ENCODE peak calls at places on chromosomes 16 and 17, in six cellular contexts. F is epithelial cell of esophagus, P is LNCaP clone FGC, A is choroid plexus epithelial cell, W is body of pancreas, Q is AG04449. T is an unnamed sample.

GRCh38 chr17:39688475-39688835 is 598 bp upstream of the PGAP3 start:
- DNase-seq in A (peak), F (no peak), P (no peak), Q (no peak), W (no peak), T (no peak)

GRCh38 chr16:26993988-26994387 is 72.7 kb upstream of the C16orf82 start:
- DNase-seq in Q (no peak), W (no peak), P (no peak), A (peak), F (no peak), T (no peak)

GRCh38 chr17:9079461-9080103 is 58.3 kb downstream of the NTN1 start:
- DNase-seq in Q (no peak), F (no peak), P (no peak), A (no peak), W (no peak), T (no peak)

GRCh38 chr16:81378049-81378448 is 63.3 kb downstream of the GAN start:
- DNase-seq in F (no peak), A (no peak), W (no peak), Q (no peak), P (no peak), T (no peak)

GRCh38 chr17:36682804-36683203 is 81.4 kb downstream of the MRM1 start:
- DNase-seq in W (no peak), A (no peak), P (no peak), F (no peak), Q (no peak), T (no peak)

GRCh38 chr17:28950017-28950751 is 1.1 kb downstream of the PHF12 start:
- DNase-seq in A (peak), P (no peak), Q (no peak), F (no peak), W (peak), T (no peak)

GRCh38 chr17:10077561-10078299 is 120.7 kb downstream of the GAS7 start:
- DNase-seq in Q (no peak), F (no peak), A (no peak), P (no peak), W (no peak), T (no peak)

GRCh38 chr16:76118344-76118743 is 158.9 kb upstream of the CNTNAP4 start:
- DNase-seq in W (no peak), P (no peak), A (no peak), Q (no peak), F (peak), T (no peak)

GRCh38 chr17:49992933-49993422 is 2.0 kb downstream of the DLX3 start:
- DNase-seq in W (no peak), F (no peak), A (no peak), Q (no peak), P (no peak), T (no peak)

GRCh38 chr16:55009581-55009980 is 78.9 kb downstream of the IRX5 start:
- DNase-seq in A (no peak), P (no peak), W (no peak), F (no peak), Q (no peak), T (no peak)

GRCh38 chr17:8015957-8016631 is 13.7 kb downstream of the GUCY2D start:
- DNase-seq in W (peak), A (no peak), P (no peak), F (no peak), Q (no peak), T (no peak)

GRCh38 chr16:68444058-68444657 is 4.2 kb downstream of the SMPD3 start:
- DNase-seq in W (peak), P (no peak), A (peak), F (peak), Q (no peak), T (no peak)

GRCh38 chr17:14069251-14069981 is at the start of gene COX10:
- DNase-seq in A (peak), W (peak), F (peak), P (peak), Q (no peak), T (no peak)

GRCh38 chr17:2174048-2174447 is 119.1 kb downstream of the HIC1 start:
- DNase-seq in F (peak), A (peak), Q (no peak), W (no peak), P (no peak), T (no peak)

GRCh38 chr17:27346228-27346899 is 52.5 kb downstream of the WSB1 start:
- DNase-seq in A (no peak), F (no peak), W (no peak), P (no peak), Q (no peak), T (no peak)

GRCh38 chr17:2474371-2474770 is 37.3 kb downstream of the METTL16 start:
- DNase-seq in A (no peak), P (no peak), W (no peak), Q (no peak), F (no peak), T (no peak)

GRCh38 chr17:47338026-47338425 is 14.3 kb downstream of the EFCAB13 start:
- DNase-seq in P (no peak), W (no peak), A (no peak), Q (no peak), F (no peak), T (no peak)
- TF ChIP-seq CTCF in P (no peak), W (no peak), A (no peak), Q (no peak), F (no peak), T (no peak)

GRCh38 chr16:67260426-67261063 is 11.8 kb downstream of the SLC9A5 start:
- DNase-seq in F (peak), P (no peak), Q (peak), A (peak), W (no peak), T (peak)
- TF ChIP-seq CTCF in F (peak), P (peak), Q (peak), A (peak), W (peak), T (peak)

DNA sequence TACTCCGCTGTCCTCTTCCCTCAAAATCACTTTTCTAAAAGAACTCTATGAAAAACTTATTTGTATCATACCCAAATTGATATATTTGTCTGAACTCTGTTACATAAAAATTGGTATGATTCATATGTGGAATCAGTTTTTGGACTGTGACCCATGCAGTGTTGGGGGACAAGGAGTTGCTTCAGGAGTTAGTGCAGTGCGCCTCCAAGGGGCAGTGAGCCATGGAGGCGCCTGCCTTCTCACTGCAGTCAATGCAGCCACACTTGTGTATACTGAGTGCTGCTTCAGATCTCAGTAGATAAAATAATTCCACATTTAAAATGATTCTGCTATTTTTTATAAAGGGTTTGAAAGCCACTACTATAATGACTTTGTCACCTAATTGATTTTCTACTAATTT is 32.5 kb downstream of the DGKE start:
- DNase-seq in F (no peak), Q (no peak), W (no peak), P (no peak), A (peak), T (no peak)
- TF ChIP-seq CTCF in F (no peak), Q (no peak), W (peak), P (peak), A (peak), T (no peak)

GRCh38 chr16:83901101-83901500 is 2.2 kb downstream of the MLYCD start:
- DNase-seq in Q (peak), A (peak), F (peak), P (no peak), W (no peak), T (no peak)

GRCh38 chr16:83900611-83901010 is 1.7 kb downstream of the MLYCD start:
- DNase-seq in A (no peak), W (no peak), Q (no peak), F (no peak), P (no peak), T (no peak)

GRCh38 chr16:83898463-83899271 is at the start of gene MLYCD:
- DNase-seq in P (peak), F (peak), W (peak), Q (no peak), A (peak), T (no peak)

GRCh38 chr16:83899978-83900377 is 1.1 kb downstream of the MLYCD start:
- DNase-seq in F (no peak), W (peak), P (no peak), Q (no peak), A (no peak), T (no peak)

DNA sequence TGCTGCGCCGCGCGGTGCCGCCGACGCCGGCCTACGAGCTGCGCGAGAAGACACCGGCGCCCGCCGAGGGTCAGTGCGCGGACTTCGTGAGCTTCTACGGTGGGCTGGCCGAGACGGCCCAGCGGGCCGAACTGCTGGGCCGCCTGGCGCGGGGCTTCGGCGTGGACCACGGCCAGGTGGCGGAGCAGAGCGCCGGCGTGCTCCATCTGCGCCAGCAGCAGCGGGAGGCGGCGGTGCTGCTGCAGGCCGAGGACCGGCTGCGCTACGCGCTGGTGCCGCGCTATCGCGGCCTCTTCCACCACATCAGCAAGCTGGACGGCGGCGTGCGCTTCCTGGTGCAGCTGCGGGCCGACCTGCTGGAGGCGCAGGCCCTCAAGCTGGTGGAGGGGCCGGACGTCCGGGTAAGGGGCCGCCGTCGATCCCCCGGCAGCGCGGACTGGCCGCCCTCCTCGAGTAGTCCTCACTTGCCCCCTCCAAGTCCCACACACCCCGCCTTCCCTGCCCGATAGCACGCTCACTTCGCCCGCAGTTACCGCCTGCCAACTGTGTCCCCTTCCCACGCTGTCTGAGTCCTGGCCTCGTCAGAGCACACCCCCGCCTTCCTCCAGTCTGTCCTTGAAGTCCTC is 470 bp downstream of the MLYCD start:
- DNase-seq in W (peak), P (no peak), F (peak), A (peak), Q (no peak), T (no peak)
- TF ChIP-seq CTCF in W (peak), P (no peak), F (no peak), A (no peak), Q (peak), T (no peak)

DNA sequence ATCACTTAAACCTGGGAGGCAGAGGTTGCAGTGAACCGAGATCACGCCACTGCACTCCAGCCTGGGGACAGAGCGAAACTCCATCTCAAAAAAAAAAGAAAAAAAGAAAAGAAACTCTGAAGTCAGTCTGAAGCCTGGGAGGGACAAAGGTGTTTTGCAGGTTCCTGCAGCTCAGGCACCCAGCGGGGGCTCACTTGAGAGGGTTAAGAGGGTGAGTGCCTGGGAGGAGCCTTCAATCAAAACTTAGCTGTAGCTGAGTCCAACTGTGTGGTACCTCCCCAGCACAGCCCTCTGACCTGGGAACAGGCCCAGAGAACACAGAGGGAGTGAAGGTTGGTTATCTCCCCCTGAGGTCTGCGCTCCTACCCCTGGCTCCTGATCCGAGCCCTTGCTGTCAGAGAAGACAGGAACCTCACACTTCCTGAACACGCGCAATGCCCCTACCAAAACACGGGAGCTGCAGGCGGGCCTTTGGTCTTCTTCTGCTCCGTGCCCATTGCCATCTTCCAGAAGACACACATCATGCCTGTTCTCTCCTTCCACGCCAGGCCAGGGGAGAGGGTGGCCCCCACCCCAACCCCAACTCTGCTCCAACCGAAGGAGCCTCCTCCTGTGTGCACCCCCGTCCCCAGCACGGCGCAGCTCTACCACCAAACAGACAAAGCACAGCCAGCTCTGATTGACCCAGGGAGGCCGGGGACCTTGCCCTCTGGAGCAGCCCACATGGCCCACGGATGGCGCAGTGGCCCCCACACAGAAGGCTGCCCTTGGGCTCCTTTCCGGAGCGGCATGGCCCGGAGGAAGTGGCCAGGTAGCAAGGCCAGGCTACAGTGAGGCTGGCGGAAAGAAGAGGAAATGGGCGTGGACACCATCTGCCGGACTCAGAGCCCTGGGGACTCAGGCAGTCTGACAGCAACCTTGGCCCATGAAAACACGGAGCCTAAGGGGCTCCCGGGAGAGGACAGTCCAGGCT is 20.2 kb upstream of the ZC3H18 start:
- DNase-seq in W (no peak), P (no peak), A (no peak), F (no peak), Q (no peak), T (no peak)
- TF ChIP-seq CTCF in W (no peak), P (no peak), A (no peak), F (no peak), Q (no peak), T (no peak)

GRCh38 chr17:67642488-67642887 is 75.2 kb upstream of the NOL11 start:
- DNase-seq in Q (no peak), A (no peak), P (no peak), W (no peak), F (no peak), T (no peak)
- TF ChIP-seq CTCF in Q (no peak), A (no peak), P (no peak), W (no peak), F (no peak), T (no peak)

GRCh38 chr17:45935710-45936509 is 41.6 kb downstream of the MAPT start:
- DNase-seq in P (no peak), A (no peak), W (no peak), F (no peak), Q (no peak), T (no peak)
- TF ChIP-seq CTCF in P (no peak), A (no peak), W (no peak), F (no peak), Q (no peak), T (no peak)

GRCh38 chr16:66588981-66589713 is 9.9 kb downstream of the CMTM2 start:
- DNase-seq in F (peak), P (no peak), Q (no peak), A (peak), W (no peak), T (no peak)
- TF ChIP-seq CTCF in F (peak), P (peak), Q (peak), A (peak), W (peak), T (peak)

DNA sequence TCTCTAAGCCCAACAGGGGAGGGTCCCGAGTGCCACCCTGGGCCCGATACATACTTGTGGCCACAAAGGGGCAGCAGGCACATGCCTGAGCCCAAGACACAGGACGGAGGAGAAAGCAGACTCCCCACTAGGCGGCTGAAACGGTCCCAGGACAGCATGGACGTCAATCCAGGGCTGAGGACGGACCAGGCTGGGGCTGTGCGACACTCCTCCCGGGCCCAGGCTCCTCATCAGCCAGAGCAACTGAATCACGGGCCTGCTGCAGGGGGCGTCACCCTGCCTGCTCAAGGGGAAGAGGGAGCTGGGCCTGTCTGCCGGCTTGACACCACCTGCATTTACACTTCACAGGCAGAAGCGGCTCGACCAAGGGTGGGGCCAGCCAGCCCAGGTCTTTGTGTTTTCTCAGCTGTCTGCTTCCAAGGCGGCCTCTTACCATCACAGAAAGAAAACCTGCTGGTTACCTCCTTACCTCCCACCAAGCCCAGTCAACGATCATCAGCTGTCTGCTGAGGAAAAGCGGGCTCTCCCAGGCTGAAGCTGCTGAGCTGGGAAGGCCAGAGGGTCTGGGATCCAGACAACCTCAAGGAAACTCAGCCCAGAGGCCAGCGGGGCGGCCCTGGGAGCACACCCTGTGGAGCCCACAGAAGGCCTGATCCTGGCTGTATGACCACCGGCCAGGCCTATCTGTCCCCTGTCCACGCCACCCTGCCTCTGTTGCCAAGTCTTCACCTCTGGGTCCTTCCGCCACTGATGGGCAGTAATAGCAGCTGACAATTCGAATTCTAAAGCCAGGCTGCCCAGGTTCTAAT is 26.4 kb downstream of the KIFC3 start:
- DNase-seq in W (no peak), Q (no peak), A (peak), F (no peak), P (no peak), T (no peak)
- TF ChIP-seq CTCF in W (peak), Q (no peak), A (peak), F (peak), P (peak), T (peak)

GRCh38 chr17:30576326-30576861 is 99.2 kb downstream of the GOSR1 start:
- DNase-seq in Q (no peak), A (no peak), W (no peak), P (no peak), F (no peak), T (no peak)

GRCh38 chr17:30584810-30585209 is 107.6 kb downstream of the GOSR1 start:
- DNase-seq in Q (no peak), P (no peak), W (no peak), A (peak), F (no peak), T (no peak)

DNA sequence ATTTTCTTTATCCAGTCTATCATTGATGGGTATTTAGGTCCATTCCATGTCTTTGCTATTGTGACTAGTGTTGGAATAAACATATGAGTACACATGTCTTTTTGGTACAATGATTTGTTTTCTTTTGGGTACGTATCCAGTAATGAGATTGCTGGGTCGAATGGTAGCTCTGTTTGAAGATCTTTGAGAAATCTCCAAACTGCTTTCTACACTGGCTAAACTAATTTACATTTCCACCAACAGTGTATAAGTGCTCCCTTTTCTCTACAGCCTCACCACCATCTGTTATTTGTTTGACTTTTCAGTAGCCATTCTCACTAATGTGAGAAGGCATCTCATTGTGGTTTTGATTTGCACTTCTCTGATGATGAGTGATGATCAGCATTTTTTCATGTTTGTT is 103.7 kb downstream of the GOSR1 start:
- DNase-seq in P (no peak), Q (no peak), A (peak), F (no peak), W (no peak), T (no peak)
- TF ChIP-seq CTCF in P (no peak), Q (no peak), A (no peak), F (no peak), W (no peak), T (no peak)